ENCODE peak calls at places on chromosome 17, in six cellular contexts. One of them, this sample, is unnamed.
A peak's percentile ranks its signal among the peaks of the same experiment; 100 is the strongest.

GRCh38 chr17:27741361-27741861 is 58.9 kb downstream of the NOS2 start:
- DNase-seq in transverse colon: no peak
- DNase-seq in IMR-90: peak; percentile 10
- DNase-seq in heart left ventricle: no peak
- DNase-seq in HCT116: no peak
- DNase-seq in breast epithelium: no peak
- DNase-seq in this sample: no peak

GRCh38 chr17:45663772-45664171 is 120.3 kb upstream of the CRHR1 start:
- DNase-seq in IMR-90: no peak
- DNase-seq in transverse colon: no peak
- DNase-seq in breast epithelium: no peak
- DNase-seq in HCT116: no peak
- DNase-seq in heart left ventricle: no peak
- DNase-seq in this sample: no peak

GRCh38 chr17:64001763-64002529 is 3.8 kb downstream of the PRR29 start:
- DNase-seq in transverse colon: no peak
- DNase-seq in heart left ventricle: peak; percentile 83
- DNase-seq in HCT116: no peak
- DNase-seq in breast epithelium: no peak
- DNase-seq in IMR-90: peak; percentile 12
- DNase-seq in this sample: no peak

GRCh38 chr17:40333781-40334453 is 24.9 kb downstream of the RARA start:
- DNase-seq in IMR-90: no peak
- DNase-seq in heart left ventricle: no peak
- DNase-seq in transverse colon: no peak
- DNase-seq in HCT116: no peak
- DNase-seq in breast epithelium: no peak
- DNase-seq in this sample: no peak

GRCh38 chr17:37717627-37718382 is 27.1 kb downstream of the HNF1B start:
- DNase-seq in heart left ventricle: no peak
- DNase-seq in breast epithelium: no peak
- DNase-seq in transverse colon: no peak
- DNase-seq in HCT116: no peak
- DNase-seq in IMR-90: no peak
- DNase-seq in this sample: peak; percentile 52

GRCh38 chr17:61405686-61406542 is 6.3 kb downstream of the TBX2 start:
- DNase-seq in transverse colon: no peak
- DNase-seq in HCT116: no peak
- DNase-seq in heart left ventricle: peak; percentile 24
- DNase-seq in IMR-90: peak; percentile 27
- DNase-seq in breast epithelium: no peak
- DNase-seq in this sample: no peak

GRCh38 chr17:40536731-40537171 is 28.5 kb downstream of the CCR7 start:
- DNase-seq in IMR-90: peak; percentile 75
- DNase-seq in HCT116: no peak
- DNase-seq in transverse colon: no peak
- DNase-seq in heart left ventricle: peak; percentile 73
- DNase-seq in breast epithelium: peak; percentile 92
- DNase-seq in this sample: no peak

GRCh38 chr17:57406981-57407286 is 150.6 kb downstream of the MSI2 start:
- DNase-seq in IMR-90: no peak
- DNase-seq in heart left ventricle: no peak
- DNase-seq in transverse colon: no peak
- DNase-seq in HCT116: no peak
- DNase-seq in breast epithelium: no peak
- DNase-seq in this sample: no peak

GRCh38 chr17:56935461-56935860 is 21.6 kb upstream of the TRIM25 start:
- DNase-seq in IMR-90: no peak
- DNase-seq in transverse colon: no peak
- DNase-seq in breast epithelium: no peak
- DNase-seq in HCT116: no peak
- DNase-seq in heart left ventricle: no peak
- DNase-seq in this sample: no peak

GRCh38 chr17:65123757-65124675 is 13.2 kb upstream of the RGS9 start:
- DNase-seq in HCT116: no peak
- DNase-seq in breast epithelium: no peak
- DNase-seq in heart left ventricle: no peak
- DNase-seq in transverse colon: peak; percentile 27
- DNase-seq in IMR-90: peak; percentile 76
- DNase-seq in this sample: no peak

GRCh38 chr17:63918305-63918704 is 334 bp downstream of the GH1 start:
- DNase-seq in IMR-90: no peak
- DNase-seq in transverse colon: no peak
- DNase-seq in heart left ventricle: no peak
- DNase-seq in breast epithelium: no peak
- DNase-seq in HCT116: no peak
- DNase-seq in this sample: no peak

GRCh38 chr17:9436629-9437028 is 139.0 kb downstream of the STX8 start:
- DNase-seq in heart left ventricle: no peak
- DNase-seq in HCT116: no peak
- DNase-seq in IMR-90: no peak
- DNase-seq in transverse colon: no peak
- DNase-seq in breast epithelium: no peak
- DNase-seq in this sample: no peak

GRCh38 chr17:8875957-8876356 is 8.5 kb upstream of the PIK3R6 start:
- DNase-seq in heart left ventricle: no peak
- DNase-seq in breast epithelium: no peak
- DNase-seq in HCT116: no peak
- DNase-seq in IMR-90: peak; percentile 21
- DNase-seq in transverse colon: no peak
- DNase-seq in this sample: no peak

GRCh38 chr17:43939886-43940285 is 2.4 kb downstream of the PPY start:
- DNase-seq in heart left ventricle: no peak
- DNase-seq in IMR-90: no peak
- DNase-seq in transverse colon: no peak
- DNase-seq in breast epithelium: no peak
- DNase-seq in HCT116: no peak
- DNase-seq in this sample: no peak

GRCh38 chr17:258906-259305 is 77.5 kb upstream of the DOC2B start:
- DNase-seq in HCT116: no peak
- DNase-seq in breast epithelium: no peak
- DNase-seq in heart left ventricle: no peak
- DNase-seq in transverse colon: no peak
- DNase-seq in IMR-90: no peak
- DNase-seq in this sample: no peak

GRCh38 chr17:2183346-2183745 is 120.2 kb downstream of the SMG6 start:
- DNase-seq in heart left ventricle: no peak
- DNase-seq in HCT116: no peak
- DNase-seq in transverse colon: no peak
- DNase-seq in breast epithelium: no peak
- DNase-seq in IMR-90: peak; percentile 81
- DNase-seq in this sample: no peak

GRCh38 chr17:1201132-1201702 is 21.4 kb upstream of the ABR start:
- DNase-seq in breast epithelium: no peak
- DNase-seq in transverse colon: no peak
- DNase-seq in HCT116: no peak
- DNase-seq in heart left ventricle: no peak
- DNase-seq in IMR-90: no peak
- DNase-seq in this sample: no peak

GRCh38 chr17:50259484-50260324 is 14.6 kb upstream of the TMEM92 start:
- DNase-seq in HCT116: no peak
- DNase-seq in breast epithelium: peak; percentile 14
- DNase-seq in transverse colon: no peak
- DNase-seq in heart left ventricle: no peak
- DNase-seq in IMR-90: no peak
- DNase-seq in this sample: no peak

GRCh38 chr17:48725294-48726064 is 2.5 kb downstream of the PRAC2 start:
- DNase-seq in transverse colon: no peak
- DNase-seq in IMR-90: no peak
- DNase-seq in breast epithelium: no peak
- DNase-seq in HCT116: no peak
- DNase-seq in heart left ventricle: no peak
- DNase-seq in this sample: no peak

GRCh38 chr17:73465130-73465529 is 153.3 kb upstream of the CDC42EP4 start:
- DNase-seq in transverse colon: no peak
- DNase-seq in breast epithelium: no peak
- DNase-seq in HCT116: no peak
- DNase-seq in IMR-90: no peak
- DNase-seq in heart left ventricle: no peak
- DNase-seq in this sample: no peak

GRCh38 chr17:56834380-56835258 is 668 bp downstream of the DGKE start:
- DNase-seq in transverse colon: peak; percentile 73
- DNase-seq in HCT116: no peak
- DNase-seq in heart left ventricle: peak; percentile 35
- DNase-seq in breast epithelium: peak; percentile 48
- DNase-seq in IMR-90: peak; percentile 7
- DNase-seq in this sample: peak; percentile 65

GRCh38 chr17:38898812-38899348 is 26.5 kb upstream of the LASP1NB start:
- DNase-seq in transverse colon: peak; percentile 72
- DNase-seq in breast epithelium: no peak
- DNase-seq in heart left ventricle: peak; percentile 60
- DNase-seq in HCT116: no peak
- DNase-seq in IMR-90: no peak
- DNase-seq in this sample: no peak

GRCh38 chr17:73801455-73802100 is 157.3 kb upstream of the SDK2 start:
- DNase-seq in HCT116: no peak
- DNase-seq in transverse colon: no peak
- DNase-seq in heart left ventricle: no peak
- DNase-seq in breast epithelium: no peak
- DNase-seq in IMR-90: no peak
- DNase-seq in this sample: no peak

GRCh38 chr17:57955183-57955952 is at the start of gene CUEDC1:
- DNase-seq in heart left ventricle: peak; percentile 88
- DNase-seq in IMR-90: peak; percentile 39
- DNase-seq in HCT116: no peak
- DNase-seq in breast epithelium: peak; percentile 55
- DNase-seq in transverse colon: peak; percentile 82
- DNase-seq in this sample: peak; percentile 72

GRCh38 chr17:58056476-58056875 is 26.7 kb upstream of the DYNLL2 start:
- DNase-seq in HCT116: no peak
- DNase-seq in breast epithelium: no peak
- DNase-seq in heart left ventricle: no peak
- DNase-seq in IMR-90: no peak
- DNase-seq in transverse colon: no peak
- DNase-seq in this sample: no peak

GRCh38 chr17:35537569-35538209 is at the start of gene SLFN12L:
- DNase-seq in transverse colon: no peak
- DNase-seq in heart left ventricle: no peak
- DNase-seq in HCT116: no peak
- DNase-seq in breast epithelium: no peak
- DNase-seq in IMR-90: no peak
- DNase-seq in this sample: no peak

GRCh38 chr17:36072431-36073121 is 8.5 kb downstream of the CCL18 start:
- DNase-seq in heart left ventricle: no peak
- DNase-seq in transverse colon: peak; percentile 61
- DNase-seq in HCT116: peak; percentile 24
- DNase-seq in IMR-90: peak; percentile 10
- DNase-seq in breast epithelium: no peak
- DNase-seq in this sample: peak; percentile 71

DNA sequence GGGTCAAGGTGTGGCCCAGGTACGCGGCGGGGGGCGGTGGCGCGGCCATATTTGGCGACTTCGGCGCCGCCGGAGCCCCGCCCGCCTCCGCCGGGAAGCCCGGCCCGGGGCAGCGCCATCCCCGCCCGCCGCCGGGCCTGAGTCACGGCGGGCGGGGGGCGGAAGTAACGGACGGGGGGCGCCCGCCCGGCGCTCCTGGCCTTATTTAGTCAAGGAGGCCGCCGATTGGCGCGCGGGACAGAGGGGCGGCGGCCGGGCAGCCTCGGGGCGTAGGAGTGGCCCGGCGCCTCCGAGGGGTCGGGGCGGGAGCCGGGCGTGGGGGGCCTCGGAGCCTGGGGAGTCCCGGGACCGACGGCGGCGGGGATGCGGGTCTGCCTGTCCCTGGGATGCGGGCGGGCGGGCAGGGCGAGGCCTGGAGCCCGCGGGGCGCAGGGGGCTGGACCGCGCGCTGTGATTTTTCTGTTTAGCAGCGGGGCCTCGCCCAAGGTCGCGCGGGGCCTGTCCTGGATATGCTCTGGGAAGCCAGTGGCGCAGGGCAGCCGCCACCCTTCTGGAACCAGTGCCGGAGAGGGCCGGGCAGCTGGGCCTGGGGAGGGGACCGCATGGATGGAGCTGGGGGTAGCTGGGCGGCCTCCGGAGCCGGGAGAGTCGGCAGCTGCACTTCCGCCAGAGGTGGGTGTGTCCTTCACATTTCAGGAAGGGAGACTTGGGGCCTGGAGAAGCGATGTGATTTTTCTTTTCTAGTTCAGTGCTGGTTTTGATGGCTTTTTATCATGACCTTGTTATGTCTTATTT is 2.3 kb upstream of the ACTG1 start:
- DNase-seq in breast epithelium: peak; percentile 83
- DNase-seq in IMR-90: peak; percentile 82
- DNase-seq in heart left ventricle: peak; percentile 91
- DNase-seq in HCT116: peak; percentile 71
- DNase-seq in transverse colon: peak; percentile 90
- DNase-seq in this sample: no peak
- TF ChIP-seq POLR2A in breast epithelium: no peak
- TF ChIP-seq POLR2A in IMR-90: no peak
- TF ChIP-seq POLR2A in heart left ventricle: peak; percentile 74
- TF ChIP-seq POLR2A in HCT116: no peak
- TF ChIP-seq POLR2A in transverse colon: peak; percentile 63
- TF ChIP-seq POLR2A in this sample: no peak

GRCh38 chr17:17836818-17837379 is at the start of gene SREBF1:
- DNase-seq in HCT116: no peak
- DNase-seq in IMR-90: peak; percentile 37
- DNase-seq in transverse colon: peak; percentile 73
- DNase-seq in breast epithelium: no peak
- DNase-seq in heart left ventricle: peak; percentile 69
- DNase-seq in this sample: peak; percentile 92
- TF ChIP-seq POLR2A in HCT116: no peak
- TF ChIP-seq POLR2A in IMR-90: peak; percentile 54
- TF ChIP-seq POLR2A in transverse colon: no peak
- TF ChIP-seq POLR2A in breast epithelium: no peak
- TF ChIP-seq POLR2A in heart left ventricle: no peak
- TF ChIP-seq POLR2A in this sample: peak; percentile 71

GRCh38 chr17:72177738-72178137 is 56.9 kb downstream of the SOX9 start:
- DNase-seq in breast epithelium: no peak
- DNase-seq in transverse colon: no peak
- DNase-seq in HCT116: no peak
- DNase-seq in heart left ventricle: no peak
- DNase-seq in IMR-90: no peak
- DNase-seq in this sample: no peak
- TF ChIP-seq POLR2A in breast epithelium: no peak
- TF ChIP-seq POLR2A in transverse colon: no peak
- TF ChIP-seq POLR2A in HCT116: no peak
- TF ChIP-seq POLR2A in heart left ventricle: no peak
- TF ChIP-seq POLR2A in IMR-90: no peak
- TF ChIP-seq POLR2A in this sample: no peak

GRCh38 chr17:76451480-76451879 is 1.5 kb downstream of the UBE2O start:
- DNase-seq in transverse colon: no peak
- DNase-seq in breast epithelium: no peak
- DNase-seq in IMR-90: no peak
- DNase-seq in HCT116: no peak
- DNase-seq in heart left ventricle: no peak
- DNase-seq in this sample: peak; percentile 46

GRCh38 chr17:76453431-76453743 is 435 bp upstream of the UBE2O start:
- DNase-seq in IMR-90: no peak
- DNase-seq in HCT116: no peak
- DNase-seq in transverse colon: no peak
- DNase-seq in breast epithelium: no peak
- DNase-seq in heart left ventricle: no peak
- DNase-seq in this sample: no peak

GRCh38 chr17:76449126-76449525 is 3.8 kb downstream of the UBE2O start:
- DNase-seq in IMR-90: no peak
- DNase-seq in HCT116: no peak
- DNase-seq in heart left ventricle: no peak
- DNase-seq in breast epithelium: no peak
- DNase-seq in transverse colon: no peak
- DNase-seq in this sample: no peak

GRCh38 chr17:76452102-76452645 is 778 bp downstream of the UBE2O start:
- DNase-seq in IMR-90: no peak
- DNase-seq in heart left ventricle: no peak
- DNase-seq in HCT116: no peak
- DNase-seq in transverse colon: peak; percentile 32
- DNase-seq in breast epithelium: no peak
- DNase-seq in this sample: peak; percentile 74

GRCh38 chr17:76452646-76453430 is at the start of gene UBE2O:
- DNase-seq in transverse colon: peak; percentile 90
- DNase-seq in HCT116: peak; percentile 86
- DNase-seq in breast epithelium: peak; percentile 64
- DNase-seq in IMR-90: peak; percentile 80
- DNase-seq in heart left ventricle: peak; percentile 90
- DNase-seq in this sample: peak; percentile 96
- TF ChIP-seq POLR2A in transverse colon: no peak
- TF ChIP-seq POLR2A in HCT116: peak; percentile 52
- TF ChIP-seq POLR2A in breast epithelium: no peak
- TF ChIP-seq POLR2A in IMR-90: peak; percentile 74
- TF ChIP-seq POLR2A in heart left ventricle: no peak
- TF ChIP-seq POLR2A in this sample: peak; percentile 44